ENCODE peak calls at places on chromosome 3, in six cellular contexts. P is sigmoid colon, H is pancreas, U is BE2C, C is HCT116, T is adrenal gland. Z is an unnamed sample.

GRCh38 chr3:38566215-38566528 is 70.0 kb downstream of the EXOG start:
- DNase-seq in P (peak; percentile 54), T (no peak), C (no peak), U (no peak), H (no peak), Z (no peak)

GRCh38 chr3:50436063-50436674 is 67.3 kb downstream of the CACNA2D2 start:
- DNase-seq in P (no peak), T (peak; percentile 72), U (peak; percentile 70), H (peak; percentile 69), C (peak; percentile 19), Z (peak; percentile 64)

GRCh38 chr3:136960838-136961836 is 3.4 kb downstream of the IL20RB start:
- DNase-seq in C (peak; percentile 44), U (no peak), T (no peak), P (no peak), H (no peak), Z (no peak)

GRCh38 chr3:98817546-98817945 is 54.4 kb downstream of the ST3GAL6 start:
- DNase-seq in U (no peak), T (no peak), H (no peak), P (no peak), C (no peak), Z (peak; percentile 41)

GRCh38 chr3:16427309-16427965 is 86.1 kb downstream of the RFTN1 start:
- DNase-seq in U (no peak), T (peak; percentile 75), C (no peak), H (no peak), P (peak; percentile 79), Z (no peak)

GRCh38 chr3:131900891-131901290 is 133.9 kb downstream of the CPNE4 start:
- DNase-seq in P (no peak), C (no peak), U (no peak), T (no peak), H (no peak), Z (no peak)

GRCh38 chr3:46406786-46407611 is at the start of the genes CCR5AS and CCRL2:
- DNase-seq in P (peak; percentile 76), T (peak; percentile 86), U (no peak), H (peak; percentile 57), C (no peak), Z (peak; percentile 62)

GRCh38 chr3:156762631-156763185 is 63.4 kb upstream of the LEKR1 start:
- DNase-seq in U (no peak), T (no peak), P (peak; percentile 58), C (no peak), H (no peak), Z (no peak)

GRCh38 chr3:30770387-30770786 is 124.1 kb downstream of the GADL1 start:
- DNase-seq in U (no peak), C (peak; percentile 66), H (peak; percentile 11), P (no peak), T (peak; percentile 66), Z (no peak)

GRCh38 chr3:135145581-135145980 is 350.5 kb downstream of the EPHB1 start:
- DNase-seq in H (no peak), T (no peak), P (no peak), U (no peak), C (no peak), Z (no peak)

GRCh38 chr3:69008980-69009379 is 4.5 kb downstream of the EOGT start:
- DNase-seq in U (no peak), C (no peak), T (no peak), H (no peak), P (no peak), Z (no peak)

GRCh38 chr3:134374791-134375541 is 719 bp upstream of the AMOTL2 start:
- DNase-seq in H (peak; percentile 48), C (no peak), U (no peak), P (peak; percentile 86), T (peak; percentile 69), Z (no peak)

GRCh38 chr3:65080432-65080831 is 392.6 kb upstream of the ADAMTS9 start:
- DNase-seq in C (no peak), P (no peak), T (no peak), U (peak; percentile 17), H (no peak), Z (no peak)

GRCh38 chr3:15330031-15330596 is 2.3 kb downstream of the SH3BP5 start:
- DNase-seq in P (peak; percentile 91), T (peak; percentile 89), H (no peak), U (no peak), C (no peak), Z (no peak)

GRCh38 chr3:70570584-70570983 is 258.1 kb upstream of the MDFIC2 start:
- DNase-seq in H (no peak), U (no peak), C (no peak), T (no peak), P (no peak), Z (no peak)

GRCh38 chr3:49111347-49111746 is 6.8 kb upstream of the QARS1 start:
- DNase-seq in U (no peak), T (no peak), H (no peak), C (no peak), P (no peak), Z (peak; percentile 32)

GRCh38 chr3:123642182-123642956 is 57.5 kb upstream of the HACD2 start:
- DNase-seq in P (peak; percentile 95), U (peak; percentile 86), C (peak; percentile 93), T (peak; percentile 92), H (peak; percentile 65), Z (peak; percentile 16)

GRCh38 chr3:98806583-98806982 is 43.4 kb downstream of the ST3GAL6 start:
- DNase-seq in H (no peak), U (no peak), P (no peak), T (no peak), C (no peak), Z (no peak)

GRCh38 chr3:112759210-112759609 is 87.5 kb downstream of the CD200R1L start:
- DNase-seq in H (no peak), C (no peak), P (no peak), U (peak; percentile 12), T (no peak), Z (no peak)

GRCh38 chr3:25971736-25972135 is 181.8 kb downstream of the OXSM start:
- DNase-seq in T (no peak), P (no peak), U (no peak), H (no peak), C (no peak), Z (no peak)

DNA sequence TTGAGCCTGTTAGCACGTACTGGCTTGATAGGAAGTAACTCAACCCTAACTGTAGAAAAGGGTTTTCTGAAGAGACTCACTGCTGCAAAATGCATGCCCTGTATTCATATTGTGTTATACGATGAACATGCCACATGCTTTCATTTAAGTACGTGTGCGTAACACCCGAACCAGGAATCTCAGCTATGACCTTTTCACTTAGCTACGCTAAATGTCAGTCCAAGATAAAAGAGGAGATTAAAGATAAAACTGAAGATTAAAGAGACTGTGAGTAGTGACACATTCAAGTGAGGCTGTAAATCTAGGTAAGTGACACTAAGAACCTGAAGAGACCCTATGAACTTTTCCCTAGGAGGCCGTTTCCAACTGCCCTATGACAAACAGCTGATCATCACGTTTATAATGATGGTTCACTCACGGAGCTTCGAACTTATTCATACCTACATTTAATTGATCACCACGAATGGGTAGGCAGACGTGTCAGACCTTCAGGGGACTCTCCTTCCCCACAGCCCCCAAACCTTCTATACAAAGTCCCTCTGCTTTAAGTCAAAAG is 32.2 kb downstream of the TFRC start:
- DNase-seq in C (no peak), H (no peak), P (no peak), T (no peak), U (no peak), Z (no peak)
- H3K36me3 ChIP-seq in C (peaks cover 51% of the 10 kb centered on the region), H (peaks cover 12% of the 10 kb centered on the region), P (peaks cover 48% of the 10 kb centered on the region), T (no peaks in the 10 kb centered on the region), U (peaks cover 71% of the 10 kb centered on the region), Z (peaks cover 44% of the 10 kb centered on the region)

GRCh38 chr3:63921741-63922482 is 9.7 kb upstream of the SCAANT1 start:
- DNase-seq in H (no peak), P (no peak), T (no peak), U (no peak), C (no peak), Z (no peak)
- H3K36me3 ChIP-seq in H (no peaks in the 10 kb centered on the region), P (peaks cover 3% of the 10 kb centered on the region), T (no peaks in the 10 kb centered on the region), U (peaks cover 15% of the 10 kb centered on the region), C (peaks cover 36% of the 10 kb centered on the region), Z (peaks cover 22% of the 10 kb centered on the region)

GRCh38 chr3:149170672-149171071 is 41.2 kb downstream of the HPS3 start:
- DNase-seq in C (no peak), H (no peak), P (no peak), T (no peak), U (no peak), Z (no peak)
- H3K36me3 ChIP-seq in C (no peaks in the 10 kb centered on the region), H (no peaks in the 10 kb centered on the region), P (no peaks in the 10 kb centered on the region), T (no peaks in the 10 kb centered on the region), U (peaks cover 8% of the 10 kb centered on the region), Z (peaks cover 36% of the 10 kb centered on the region)

DNA sequence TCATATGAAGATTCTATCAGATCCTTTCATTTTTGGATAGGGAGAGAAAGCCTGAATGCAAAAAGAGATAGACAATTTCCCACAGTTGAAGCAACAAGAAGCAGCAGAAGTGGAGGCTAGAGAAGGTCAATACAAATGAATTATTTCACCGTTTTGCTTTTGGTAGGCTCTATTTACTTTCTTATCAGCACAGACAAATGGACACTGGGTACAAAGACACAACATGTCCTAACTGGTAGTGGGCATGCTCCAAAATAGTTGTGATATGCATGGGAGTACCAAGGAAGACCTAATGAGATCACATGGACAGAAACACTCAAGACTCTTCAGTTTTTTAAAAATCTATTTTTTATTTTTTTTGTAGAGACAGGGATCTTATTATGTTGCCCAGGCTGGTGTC is 99.4 kb downstream of the XRN1 start:
- DNase-seq in H (no peak), P (no peak), T (no peak), C (no peak), U (no peak), Z (no peak)
- H3K36me3 ChIP-seq in H (no peaks in the 10 kb centered on the region), P (peaks cover 22% of the 10 kb centered on the region), T (no peaks in the 10 kb centered on the region), C (no peaks in the 10 kb centered on the region), U (peaks cover 17% of the 10 kb centered on the region), Z (peaks cover 19% of the 10 kb centered on the region)